ENCODE peak calls at places on chromosome 7, in nine cellular contexts. V is endodermal cell; P is lower leg skin; X is HFFc6; D is lung; Y is HL-60; C is heart left ventricle; W is cardiac muscle cell; K is CD4-positive, alpha-beta T cell. M is an unnamed sample.

GRCh38 chr7:158042156-158042880 is 545.3 kb downstream of the PTPRN2 start:
- DNase-seq in C (no peak), P (peak), X (no peak), K (no peak), D (no peak), Y (no peak), V (no peak), W (no peak), M (no peak)

GRCh38 chr7:12623885-12624498 is 53.5 kb downstream of the SCIN start:
- DNase-seq in X (peak), K (no peak), Y (no peak), V (no peak), P (no peak), D (no peak), C (no peak), W (peak), M (no peak)

GRCh38 chr7:90216080-90216674 is 4.6 kb downstream of the STEAP2 start:
- DNase-seq in Y (no peak), C (no peak), X (no peak), K (no peak), W (no peak), D (no peak), P (no peak), V (no peak), M (no peak)

GRCh38 chr7:115679976-115680375 is 350.6 kb downstream of the TFEC start:
- DNase-seq in C (no peak), W (peak), V (peak), P (no peak), Y (peak), X (peak), D (no peak), K (no peak), M (peak)

GRCh38 chr7:19030280-19030679 is 87.2 kb downstream of the TWIST1 start:
- DNase-seq in K (no peak), W (no peak), D (no peak), X (peak), P (no peak), C (no peak), V (no peak), Y (no peak), M (no peak)

GRCh38 chr7:36677769-36678435 is 46.4 kb downstream of the AOAH start:
- DNase-seq in Y (no peak), W (no peak), D (no peak), K (no peak), V (no peak), P (no peak), C (no peak), X (no peak), M (no peak)

GRCh38 chr7:482521-483083 is 37.0 kb downstream of the PDGFA start:
- DNase-seq in K (no peak), W (no peak), D (no peak), Y (no peak), V (no peak), X (no peak), C (no peak), P (no peak), M (no peak)

GRCh38 chr7:51229620-51230323 is 86.8 kb downstream of the COBL start:
- DNase-seq in D (no peak), X (no peak), W (no peak), Y (no peak), V (peak), C (no peak), P (peak), K (no peak), M (no peak)

GRCh38 chr7:81887098-81887497 is 117.3 kb upstream of the HGF start:
- DNase-seq in V (no peak), P (no peak), K (no peak), D (no peak), W (peak), X (no peak), C (no peak), Y (peak), M (no peak)

GRCh38 chr7:738723-739454 is 11.8 kb upstream of the PRKAR1B start:
- DNase-seq in V (no peak), P (no peak), W (no peak), D (no peak), C (peak), Y (no peak), X (no peak), K (no peak), M (no peak)

GRCh38 chr7:75534727-75535307 is 42.7 kb downstream of the SPDYE5 start:
- DNase-seq in K (no peak), Y (peak), D (no peak), P (peak), X (peak), C (no peak), W (no peak), V (no peak), M (no peak)

GRCh38 chr7:82257118-82257695 is 186.4 kb downstream of the CACNA2D1 start:
- DNase-seq in X (no peak), C (no peak), D (no peak), P (no peak), Y (no peak), W (no peak), V (no peak), K (no peak), M (no peak)

GRCh38 chr7:50661345-50662058 is 96.3 kb upstream of the DDC start:
- DNase-seq in D (no peak), K (peak), P (no peak), X (no peak), V (peak), C (no peak), W (no peak), Y (peak), M (no peak)

GRCh38 chr7:66050990-66051424 is 24.6 kb upstream of the ASL start:
- DNase-seq in K (no peak), P (no peak), C (no peak), W (peak), X (peak), D (peak), V (no peak), Y (no peak), M (no peak)

GRCh38 chr7:33807779-33808482 is 97.4 kb upstream of the BMPER start:
- DNase-seq in W (peak), X (peak), K (no peak), V (peak), Y (no peak), C (no peak), P (no peak), D (no peak), M (peak)

GRCh38 chr7:158410720-158411119 is 176.9 kb downstream of the PTPRN2 start:
- DNase-seq in Y (no peak), C (no peak), X (no peak), W (no peak), D (no peak), V (peak), P (no peak), K (no peak), M (no peak)

GRCh38 chr7:47384755-47385475 is 197.0 kb downstream of the TNS3 start:
- DNase-seq in V (no peak), D (no peak), K (no peak), P (peak), C (no peak), W (no peak), X (no peak), Y (no peak), M (no peak)

GRCh38 chr7:30027065-30027456 is 559 bp upstream of the FKBP14 start:
- DNase-seq in C (no peak), X (peak), K (no peak), Y (no peak), P (no peak), D (no peak), V (no peak), W (no peak), M (no peak)
- TF ChIP-seq CTCF in C (no peak), X (no peak), K (no peak), Y (no peak), P (no peak), D (no peak), V (no peak), W (no peak), M (no peak)

DNA sequence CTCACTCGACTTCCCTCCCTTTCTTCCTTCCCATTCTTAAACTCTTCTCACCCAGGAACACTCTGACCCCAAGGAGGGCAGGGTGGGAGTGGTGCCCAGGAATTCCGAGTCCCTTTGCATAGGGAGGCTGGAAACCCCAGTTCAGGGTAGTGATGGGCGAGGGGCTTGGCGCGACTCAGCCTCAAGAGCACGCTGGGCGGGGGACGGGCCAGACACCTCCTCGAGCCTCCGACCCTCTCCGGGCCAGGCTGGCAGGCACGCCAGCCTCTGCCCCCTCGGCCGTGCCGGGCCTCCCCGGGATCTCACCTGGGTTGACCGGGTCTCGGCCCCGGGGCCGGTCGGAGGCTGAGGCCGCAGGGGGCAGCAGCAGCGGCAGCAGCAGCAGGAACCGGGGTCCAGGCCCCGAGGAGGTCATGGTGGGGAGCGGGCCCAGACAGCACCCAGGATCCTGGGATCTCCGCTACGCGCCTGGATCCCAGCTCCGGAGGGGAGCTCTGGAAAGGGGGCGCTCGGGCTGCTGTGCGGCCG is 457 bp downstream of the PLOD3 start:
- DNase-seq in K (no peak), D (no peak), Y (no peak), X (no peak), P (no peak), V (no peak), W (peak), C (no peak), M (peak)
- TF ChIP-seq CTCF in K (no peak), D (no peak), Y (no peak), X (no peak), P (no peak), V (no peak), W (peak), C (no peak), M (no peak)

DNA sequence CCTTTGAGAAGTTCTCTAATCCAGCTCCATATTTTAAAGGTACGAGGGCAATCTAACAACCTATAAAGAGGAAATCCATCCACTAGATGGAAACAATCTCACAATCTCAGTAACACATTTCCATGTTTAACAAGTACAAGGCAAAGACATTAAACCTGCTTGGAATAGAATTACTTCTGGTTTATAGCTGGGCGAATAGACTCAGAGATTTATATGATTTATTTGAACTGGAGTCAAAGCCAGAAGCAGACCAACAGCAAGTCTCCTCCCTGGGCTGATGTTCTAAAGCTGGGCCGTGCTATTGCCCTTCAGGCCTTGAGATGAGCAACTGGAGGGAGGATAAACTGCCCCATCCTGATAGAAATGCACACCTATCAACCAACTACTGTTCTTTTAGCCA is 25.3 kb downstream of the SLC26A3 start:
- DNase-seq in K (no peak), X (no peak), C (no peak), V (no peak), Y (no peak), P (no peak), D (no peak), W (no peak), M (no peak)
- TF ChIP-seq CTCF in K (no peak), X (no peak), C (no peak), V (no peak), Y (no peak), P (no peak), D (no peak), W (no peak), M (no peak)

GRCh38 chr7:45580053-45580872 is 6.1 kb downstream of the ADCY1 start:
- DNase-seq in P (peak), D (no peak), W (no peak), Y (no peak), C (peak), K (no peak), X (no peak), V (peak), M (peak)
- TF ChIP-seq CTCF in P (no peak), D (no peak), W (peak), Y (no peak), C (peak), K (no peak), X (peak), V (peak), M (peak)

GRCh38 chr7:54622696-54623309 is 80.6 kb downstream of the VSTM2A start:
- DNase-seq in P (no peak), W (no peak), C (no peak), V (no peak), X (no peak), D (no peak), K (no peak), Y (no peak), M (no peak)
- TF ChIP-seq CTCF in P (no peak), W (no peak), C (no peak), V (peak), X (no peak), D (no peak), K (no peak), Y (no peak), M (no peak)

DNA sequence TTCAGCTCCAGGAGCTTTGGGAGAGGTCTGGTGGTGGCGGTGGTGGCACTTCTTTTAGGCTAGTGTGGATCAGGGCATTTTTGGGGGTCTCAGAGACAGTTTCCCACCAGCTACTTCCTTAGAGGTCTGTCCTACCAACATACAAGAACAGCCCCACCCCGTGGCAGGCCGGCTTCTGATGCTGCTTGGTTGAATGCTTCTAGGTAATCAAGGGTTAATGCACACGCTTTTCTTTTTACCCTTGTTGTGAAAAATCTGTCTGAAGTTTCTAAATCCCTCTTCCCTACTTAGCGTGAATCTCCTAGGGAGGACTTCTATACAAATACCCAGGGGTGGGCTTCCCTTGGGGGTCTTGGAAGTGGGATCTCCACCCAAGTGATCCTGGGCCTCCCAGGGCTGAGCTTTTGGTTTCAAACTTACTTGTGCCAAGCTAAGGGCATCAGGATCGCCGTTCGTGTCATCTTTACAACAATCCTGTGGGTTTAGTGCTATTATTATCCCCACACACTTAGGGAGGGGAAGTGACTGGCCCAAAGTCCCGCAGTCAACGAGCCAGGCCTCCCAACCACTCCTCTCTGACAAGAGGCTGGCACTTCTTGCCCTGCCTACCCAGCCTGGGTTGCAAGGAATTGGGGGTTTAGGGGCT is 1.7 kb downstream of the SH2B2 start:
- DNase-seq in V (peak), X (no peak), Y (peak), D (no peak), C (no peak), K (no peak), W (no peak), P (no peak), M (no peak)
- TF ChIP-seq CTCF in V (peak), X (peak), Y (peak), D (no peak), C (no peak), K (no peak), W (no peak), P (no peak), M (no peak)